ENCODE peak calls at places on chromosomes 7 and 10, in five cellular contexts. J is stimulated activated CD4-positive, alpha-beta T cell treated with anti-CD3 and anti-CD28 coated beads, Interleukin-2, amount 100 ng/mL, for 24 hours; U is fibroblast of mammary gland; X is heart right ventricle; E is natural killer cell. Y is an unnamed sample.

GRCh38 chr7:97639036-97639435 is 92.8 kb upstream of the TAC1 start:
- DNase-seq in J (no peak), U (no peak), X (no peak), E (no peak), Y (no peak)

GRCh38 chr10:84310470-84310869 is 17.9 kb upstream of the CCSER2 start:
- DNase-seq in J (no peak), U (peak; percentile 25), X (no peak), E (no peak), Y (no peak)

GRCh38 chr7:117001283-117001682 is 48.0 kb downstream of the ST7 start:
- DNase-seq in J (no peak), U (no peak), X (no peak), E (no peak), Y (no peak)

GRCh38 chr7:136868496-136869005 is at the start of gene CHRM2:
- DNase-seq in J (no peak), U (peak; percentile 14), X (peak; percentile 30), E (no peak), Y (no peak)

GRCh38 chr10:18738835-18739234 is 79.6 kb downstream of the ARL5B start:
- DNase-seq in J (no peak), U (peak; percentile 79), X (no peak), E (no peak), Y (no peak)

GRCh38 chr7:25851332-25852248 is 300.4 kb upstream of the NFE2L3 start:
- DNase-seq in J (peak; percentile 74), U (peak; percentile 88), X (peak; percentile 81), E (no peak), Y (peak; percentile 80)

GRCh38 chr7:118974836-118975235 is 750.3 kb downstream of the ANKRD7 start:
- DNase-seq in J (no peak), U (no peak), X (no peak), E (no peak), Y (no peak)

GRCh38 chr10:103504181-103504783 is 10.8 kb downstream of the NEURL1 start:
- DNase-seq in J (peak; percentile 51), U (peak; percentile 91), X (no peak), E (no peak), Y (peak; percentile 98)

GRCh38 chr10:12844796-12845524 is 156.6 kb downstream of the CCDC3 start:
- DNase-seq in J (no peak), U (peak; percentile 74), X (no peak), E (no peak), Y (no peak)

GRCh38 chr10:132994811-132995210 is 52.4 kb upstream of the CFAP46 start:
- DNase-seq in J (no peak), U (no peak), X (peak; percentile 1), E (no peak), Y (no peak)

GRCh38 chr7:94679341-94679740 is 23.4 kb upstream of the SGCE start:
- DNase-seq in J (no peak), U (peak; percentile 10), X (no peak), E (no peak), Y (no peak)